ENCODE peak calls at places on chromosomes 11 and 22, in eight cellular contexts. One of them, this sample, is unnamed.

GRCh38 chr11:119480375-119481020 is 57.5 kb upstream of the THY1 start:
- DNase-seq in astrocyte: no peak
- DNase-seq in adrenal gland: no peak
- DNase-seq in hepatocyte: no peak
- DNase-seq in breast epithelium: peak
- DNase-seq in psoas muscle: no peak
- DNase-seq in suprapubic skin: peak
- DNase-seq in effector memory CD4-positive, alpha-beta T cell: no peak
- DNase-seq in this sample: no peak

GRCh38 chr11:64019106-64020031 is 16.4 kb upstream of the FLRT1 start:
- DNase-seq in adrenal gland: no peak
- DNase-seq in astrocyte: no peak
- DNase-seq in effector memory CD4-positive, alpha-beta T cell: no peak
- DNase-seq in psoas muscle: no peak
- DNase-seq in hepatocyte: no peak
- DNase-seq in breast epithelium: no peak
- DNase-seq in suprapubic skin: no peak
- DNase-seq in this sample: no peak

GRCh38 chr11:116224154-116224888 is 548.5 kb downstream of the BUD13 start:
- DNase-seq in psoas muscle: peak
- DNase-seq in adrenal gland: peak
- DNase-seq in effector memory CD4-positive, alpha-beta T cell: no peak
- DNase-seq in astrocyte: no peak
- DNase-seq in breast epithelium: no peak
- DNase-seq in hepatocyte: peak
- DNase-seq in suprapubic skin: no peak
- DNase-seq in this sample: peak

GRCh38 chr11:123457187-123457770 is 27.2 kb downstream of the GRAMD1B start:
- DNase-seq in astrocyte: no peak
- DNase-seq in effector memory CD4-positive, alpha-beta T cell: no peak
- DNase-seq in suprapubic skin: no peak
- DNase-seq in psoas muscle: no peak
- DNase-seq in adrenal gland: no peak
- DNase-seq in breast epithelium: no peak
- DNase-seq in hepatocyte: no peak
- DNase-seq in this sample: peak

GRCh38 chr11:119759324-119759723 is 30.3 kb upstream of the NECTIN1 start:
- DNase-seq in astrocyte: peak
- DNase-seq in effector memory CD4-positive, alpha-beta T cell: no peak
- DNase-seq in hepatocyte: peak
- DNase-seq in breast epithelium: no peak
- DNase-seq in suprapubic skin: no peak
- DNase-seq in adrenal gland: no peak
- DNase-seq in psoas muscle: no peak
- DNase-seq in this sample: no peak

GRCh38 chr11:46286789-46287188 is 9.3 kb downstream of the CREB3L1 start:
- DNase-seq in suprapubic skin: no peak
- DNase-seq in adrenal gland: no peak
- DNase-seq in hepatocyte: no peak
- DNase-seq in effector memory CD4-positive, alpha-beta T cell: no peak
- DNase-seq in astrocyte: no peak
- DNase-seq in psoas muscle: no peak
- DNase-seq in breast epithelium: no peak
- DNase-seq in this sample: no peak

GRCh38 chr11:117454564-117454917 is 126.9 kb downstream of the CEP164 start:
- DNase-seq in breast epithelium: no peak
- DNase-seq in astrocyte: no peak
- DNase-seq in hepatocyte: no peak
- DNase-seq in suprapubic skin: no peak
- DNase-seq in adrenal gland: no peak
- DNase-seq in psoas muscle: no peak
- DNase-seq in effector memory CD4-positive, alpha-beta T cell: no peak
- DNase-seq in this sample: no peak

GRCh38 chr11:77175021-77175842 is 47.2 kb downstream of the MYO7A start:
- DNase-seq in breast epithelium: no peak
- DNase-seq in effector memory CD4-positive, alpha-beta T cell: no peak
- DNase-seq in suprapubic skin: no peak
- DNase-seq in hepatocyte: no peak
- DNase-seq in psoas muscle: peak
- DNase-seq in adrenal gland: no peak
- DNase-seq in astrocyte: no peak
- DNase-seq in this sample: no peak

GRCh38 chr11:3344775-3345174 is 34.2 kb downstream of the ZNF195 start:
- DNase-seq in hepatocyte: no peak
- DNase-seq in suprapubic skin: no peak
- DNase-seq in psoas muscle: no peak
- DNase-seq in effector memory CD4-positive, alpha-beta T cell: no peak
- DNase-seq in breast epithelium: no peak
- DNase-seq in adrenal gland: no peak
- DNase-seq in astrocyte: no peak
- DNase-seq in this sample: no peak

GRCh38 chr11:3344327-3344726 is 34.6 kb downstream of the ZNF195 start:
- DNase-seq in adrenal gland: no peak
- DNase-seq in psoas muscle: no peak
- DNase-seq in breast epithelium: no peak
- DNase-seq in effector memory CD4-positive, alpha-beta T cell: no peak
- DNase-seq in astrocyte: no peak
- DNase-seq in suprapubic skin: no peak
- DNase-seq in hepatocyte: no peak
- DNase-seq in this sample: no peak

GRCh38 chr11:3345736-3346135 is 33.2 kb downstream of the ZNF195 start:
- DNase-seq in breast epithelium: no peak
- DNase-seq in effector memory CD4-positive, alpha-beta T cell: no peak
- DNase-seq in suprapubic skin: no peak
- DNase-seq in astrocyte: no peak
- DNase-seq in adrenal gland: no peak
- DNase-seq in hepatocyte: no peak
- DNase-seq in psoas muscle: no peak
- DNase-seq in this sample: no peak

GRCh38 chr11:3346587-3346986 is 32.4 kb downstream of the ZNF195 start:
- DNase-seq in psoas muscle: no peak
- DNase-seq in effector memory CD4-positive, alpha-beta T cell: no peak
- DNase-seq in breast epithelium: no peak
- DNase-seq in astrocyte: no peak
- DNase-seq in hepatocyte: no peak
- DNase-seq in suprapubic skin: no peak
- DNase-seq in adrenal gland: no peak
- DNase-seq in this sample: no peak

GRCh38 chr11:3347127-3347526 is 31.8 kb downstream of the ZNF195 start:
- DNase-seq in astrocyte: no peak
- DNase-seq in adrenal gland: no peak
- DNase-seq in psoas muscle: no peak
- DNase-seq in hepatocyte: no peak
- DNase-seq in effector memory CD4-positive, alpha-beta T cell: no peak
- DNase-seq in suprapubic skin: no peak
- DNase-seq in breast epithelium: no peak
- DNase-seq in this sample: no peak
- H3K27ac ChIP-seq in astrocyte: no peak
- H3K27ac ChIP-seq in adrenal gland: no peak
- H3K27ac ChIP-seq in psoas muscle: no peak
- H3K27ac ChIP-seq in hepatocyte: no peak
- H3K27ac ChIP-seq in effector memory CD4-positive, alpha-beta T cell: no peak
- H3K27ac ChIP-seq in suprapubic skin: no peak
- H3K27ac ChIP-seq in breast epithelium: no peak
- H3K27ac ChIP-seq in this sample: no peak

DNA sequence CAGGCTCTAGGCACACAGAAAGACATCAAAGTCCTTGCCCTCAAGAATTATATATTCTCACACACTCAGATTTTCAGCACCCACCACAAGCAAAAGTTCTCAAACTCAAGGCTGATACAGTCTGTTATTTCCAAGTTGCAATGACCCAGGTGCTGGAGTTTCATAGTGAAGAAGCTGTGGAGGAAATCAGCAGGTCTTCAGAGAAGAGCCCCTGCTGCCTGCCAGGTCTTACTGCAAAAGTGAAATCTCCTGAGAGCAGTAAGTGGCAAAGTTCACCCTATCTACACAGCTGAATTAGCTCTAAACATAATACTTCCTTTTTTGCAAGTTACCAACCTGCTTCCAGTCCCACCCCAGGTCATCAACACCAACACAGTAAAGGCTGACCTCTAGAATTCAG is 64.6 kb downstream of the RPL27A start:
- DNase-seq in adrenal gland: no peak
- DNase-seq in suprapubic skin: no peak
- DNase-seq in astrocyte: no peak
- DNase-seq in psoas muscle: no peak
- DNase-seq in effector memory CD4-positive, alpha-beta T cell: no peak
- DNase-seq in breast epithelium: no peak
- DNase-seq in hepatocyte: no peak
- DNase-seq in this sample: no peak
- H3K27ac ChIP-seq in adrenal gland: no peak
- H3K27ac ChIP-seq in suprapubic skin: no peak
- H3K27ac ChIP-seq in astrocyte: no peak
- H3K27ac ChIP-seq in psoas muscle: no peak
- H3K27ac ChIP-seq in effector memory CD4-positive, alpha-beta T cell: no peak
- H3K27ac ChIP-seq in breast epithelium: no peak
- H3K27ac ChIP-seq in hepatocyte: peak
- H3K27ac ChIP-seq in this sample: no peak

DNA sequence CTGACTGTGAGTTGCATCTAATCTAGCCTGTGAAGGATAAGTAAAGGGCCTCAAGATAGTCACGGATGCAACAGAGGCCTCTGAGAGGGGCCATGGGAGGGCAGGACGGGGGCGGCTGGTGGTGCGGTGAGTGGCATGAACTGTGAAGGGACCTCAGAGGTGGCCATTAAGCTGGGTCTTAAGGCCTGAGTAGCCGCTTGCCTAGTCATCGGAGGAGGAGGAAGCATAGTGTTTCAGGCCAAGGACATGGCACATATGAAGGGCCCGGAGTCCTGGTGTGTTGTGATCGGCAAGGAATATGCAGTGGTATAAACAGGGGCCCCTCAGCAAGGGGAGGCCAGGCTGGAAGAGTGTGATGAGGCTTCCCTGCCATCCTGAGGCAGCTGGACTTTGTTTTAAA is 51.8 kb downstream of the TRIOBP start:
- DNase-seq in suprapubic skin: no peak
- DNase-seq in astrocyte: no peak
- DNase-seq in adrenal gland: no peak
- DNase-seq in breast epithelium: no peak
- DNase-seq in psoas muscle: no peak
- DNase-seq in effector memory CD4-positive, alpha-beta T cell: no peak
- DNase-seq in hepatocyte: peak
- DNase-seq in this sample: no peak
- H3K27ac ChIP-seq in suprapubic skin: peak
- H3K27ac ChIP-seq in astrocyte: no peak
- H3K27ac ChIP-seq in adrenal gland: peak
- H3K27ac ChIP-seq in breast epithelium: peak
- H3K27ac ChIP-seq in psoas muscle: no peak
- H3K27ac ChIP-seq in effector memory CD4-positive, alpha-beta T cell: no peak
- H3K27ac ChIP-seq in hepatocyte: peak
- H3K27ac ChIP-seq in this sample: no peak

GRCh38 chr22:17853066-17853465 is 78.8 kb upstream of the BID start:
- DNase-seq in breast epithelium: no peak
- DNase-seq in adrenal gland: no peak
- DNase-seq in hepatocyte: no peak
- DNase-seq in suprapubic skin: no peak
- DNase-seq in psoas muscle: no peak
- DNase-seq in astrocyte: no peak
- DNase-seq in effector memory CD4-positive, alpha-beta T cell: no peak
- DNase-seq in this sample: no peak

GRCh38 chr22:17846326-17846992 is 72.2 kb upstream of the BID start:
- DNase-seq in effector memory CD4-positive, alpha-beta T cell: no peak
- DNase-seq in adrenal gland: no peak
- DNase-seq in suprapubic skin: no peak
- DNase-seq in hepatocyte: no peak
- DNase-seq in astrocyte: no peak
- DNase-seq in breast epithelium: peak
- DNase-seq in psoas muscle: no peak
- DNase-seq in this sample: no peak

GRCh38 chr22:17855891-17856290 is 81.6 kb upstream of the BID start:
- DNase-seq in breast epithelium: no peak
- DNase-seq in effector memory CD4-positive, alpha-beta T cell: no peak
- DNase-seq in adrenal gland: no peak
- DNase-seq in astrocyte: no peak
- DNase-seq in hepatocyte: no peak
- DNase-seq in suprapubic skin: no peak
- DNase-seq in psoas muscle: no peak
- DNase-seq in this sample: no peak

GRCh38 chr22:17847360-17848078 is 73.2 kb upstream of the BID start:
- DNase-seq in hepatocyte: no peak
- DNase-seq in astrocyte: peak
- DNase-seq in suprapubic skin: no peak
- DNase-seq in adrenal gland: no peak
- DNase-seq in breast epithelium: no peak
- DNase-seq in effector memory CD4-positive, alpha-beta T cell: no peak
- DNase-seq in psoas muscle: no peak
- DNase-seq in this sample: no peak

GRCh38 chr22:17851754-17852153 is 77.5 kb upstream of the BID start:
- DNase-seq in hepatocyte: no peak
- DNase-seq in breast epithelium: no peak
- DNase-seq in adrenal gland: no peak
- DNase-seq in psoas muscle: no peak
- DNase-seq in effector memory CD4-positive, alpha-beta T cell: no peak
- DNase-seq in suprapubic skin: no peak
- DNase-seq in astrocyte: no peak
- DNase-seq in this sample: no peak
- H3K27ac ChIP-seq in hepatocyte: no peak
- H3K27ac ChIP-seq in breast epithelium: peak
- H3K27ac ChIP-seq in adrenal gland: no peak
- H3K27ac ChIP-seq in psoas muscle: peak
- H3K27ac ChIP-seq in effector memory CD4-positive, alpha-beta T cell: no peak
- H3K27ac ChIP-seq in suprapubic skin: no peak
- H3K27ac ChIP-seq in astrocyte: no peak
- H3K27ac ChIP-seq in this sample: no peak

GRCh38 chr11:83072689-83073242 is 1.1 kb upstream of the RAB30 start:
- DNase-seq in breast epithelium: no peak
- DNase-seq in effector memory CD4-positive, alpha-beta T cell: no peak
- DNase-seq in astrocyte: no peak
- DNase-seq in hepatocyte: peak
- DNase-seq in adrenal gland: no peak
- DNase-seq in psoas muscle: no peak
- DNase-seq in suprapubic skin: no peak
- DNase-seq in this sample: no peak
- H3K27ac ChIP-seq in breast epithelium: peak
- H3K27ac ChIP-seq in effector memory CD4-positive, alpha-beta T cell: peak
- H3K27ac ChIP-seq in astrocyte: peak
- H3K27ac ChIP-seq in hepatocyte: peak
- H3K27ac ChIP-seq in adrenal gland: peak
- H3K27ac ChIP-seq in psoas muscle: peak
- H3K27ac ChIP-seq in suprapubic skin: peak
- H3K27ac ChIP-seq in this sample: peak

GRCh38 chr22:35892192-35892591 is 136.4 kb downstream of the RBFOX2 start:
- DNase-seq in suprapubic skin: no peak
- DNase-seq in adrenal gland: no peak
- DNase-seq in astrocyte: peak
- DNase-seq in hepatocyte: no peak
- DNase-seq in breast epithelium: no peak
- DNase-seq in psoas muscle: no peak
- DNase-seq in effector memory CD4-positive, alpha-beta T cell: no peak
- DNase-seq in this sample: no peak
- H3K27ac ChIP-seq in suprapubic skin: no peak
- H3K27ac ChIP-seq in adrenal gland: peak
- H3K27ac ChIP-seq in astrocyte: peak
- H3K27ac ChIP-seq in hepatocyte: no peak
- H3K27ac ChIP-seq in breast epithelium: peak
- H3K27ac ChIP-seq in psoas muscle: peak
- H3K27ac ChIP-seq in effector memory CD4-positive, alpha-beta T cell: no peak
- H3K27ac ChIP-seq in this sample: no peak

GRCh38 chr11:42727879-42728278 is 583.9 kb upstream of the API5 start:
- DNase-seq in psoas muscle: no peak
- DNase-seq in suprapubic skin: no peak
- DNase-seq in astrocyte: no peak
- DNase-seq in hepatocyte: no peak
- DNase-seq in adrenal gland: no peak
- DNase-seq in effector memory CD4-positive, alpha-beta T cell: no peak
- DNase-seq in breast epithelium: no peak
- DNase-seq in this sample: no peak
- H3K27ac ChIP-seq in psoas muscle: no peak
- H3K27ac ChIP-seq in suprapubic skin: no peak
- H3K27ac ChIP-seq in astrocyte: no peak
- H3K27ac ChIP-seq in hepatocyte: no peak
- H3K27ac ChIP-seq in adrenal gland: no peak
- H3K27ac ChIP-seq in effector memory CD4-positive, alpha-beta T cell: no peak
- H3K27ac ChIP-seq in breast epithelium: no peak
- H3K27ac ChIP-seq in this sample: no peak

This sample was measured in substantia nigra.